ENCODE peak calls at places on chromosome 1, in seven cellular contexts. R is NCI-H2227 treated with DMSO at 0.1 percent for 48 hours, K is cardiac fibroblast, E is ovary, C is DMS153, Q is sigmoid colon, T is NCI-H748 treated with DMSO at 0.1 percent for 48 hours. L is an unnamed sample.

GRCh38 chr1:17605582-17606344 is 66.3 kb downstream of the ARHGEF10L start:
- DNase-seq in R (no peak), K (peak), E (peak), C (peak), Q (peak), T (peak), L (no peak)

GRCh38 chr1:9252999-9253398 is 18.4 kb downstream of the H6PD start:
- DNase-seq in R (peak), K (no peak), E (no peak), C (no peak), Q (no peak), T (no peak), L (no peak)

GRCh38 chr1:53362270-53362669 is 34.4 kb upstream of the LRP8 start:
- DNase-seq in R (no peak), K (no peak), E (peak), C (no peak), Q (no peak), T (no peak), L (peak)

GRCh38 chr1:203450541-203451149 is 25.0 kb upstream of the PRELP start:
- DNase-seq in R (no peak), K (no peak), E (no peak), C (no peak), Q (no peak), T (no peak), L (no peak)

GRCh38 chr1:150493175-150493574 is 6.0 kb downstream of the TARS2 start:
- DNase-seq in R (no peak), K (no peak), E (peak), C (no peak), Q (peak), T (no peak), L (no peak)

GRCh38 chr1:223188618-223189356 is 45.7 kb upstream of the TLR5 start:
- DNase-seq in R (no peak), K (no peak), E (no peak), C (no peak), Q (no peak), T (no peak), L (no peak)

GRCh38 chr1:218171302-218171893 is 113.7 kb upstream of the RRP15 start:
- DNase-seq in R (peak), K (peak), E (no peak), C (peak), Q (no peak), T (no peak), L (no peak)

GRCh38 chr1:64896546-64896945 is 69.8 kb downstream of the JAK1 start:
- DNase-seq in R (no peak), K (no peak), E (no peak), C (no peak), Q (no peak), T (no peak), L (no peak)

GRCh38 chr1:244239261-244239770 is 188.2 kb downstream of the ZBTB18 start:
- DNase-seq in R (no peak), K (no peak), E (no peak), C (peak), Q (no peak), T (peak), L (no peak)

GRCh38 chr1:185229981-185230380 is 73.0 kb downstream of the SWT1 start:
- DNase-seq in R (no peak), K (no peak), E (no peak), C (no peak), Q (no peak), T (no peak), L (no peak)

GRCh38 chr1:43935711-43936427 is 2.3 kb downstream of the ARTN start:
- DNase-seq in R (no peak), K (no peak), E (no peak), C (peak), Q (no peak), T (peak), L (no peak)

GRCh38 chr1:175409938-175410337 is 217.4 kb upstream of the KIAA0040 start:
- DNase-seq in R (no peak), K (no peak), E (no peak), C (no peak), Q (no peak), T (no peak), L (no peak)

GRCh38 chr1:150065184-150065871 is 2.2 kb upstream of the VPS45 start:
- DNase-seq in R (no peak), K (peak), E (no peak), C (no peak), Q (no peak), T (no peak), L (no peak)

GRCh38 chr1:224860488-224860887 is 69.0 kb upstream of the DNAH14 start:
- DNase-seq in R (no peak), K (no peak), E (no peak), C (no peak), Q (no peak), T (no peak), L (no peak)

GRCh38 chr1:203281033-203281432 is 24.3 kb upstream of the BTG2 start:
- DNase-seq in R (no peak), K (no peak), E (no peak), C (no peak), Q (peak), T (no peak), L (no peak)

GRCh38 chr1:23592209-23592905 is 33.1 kb upstream of the ID3 start:
- DNase-seq in R (no peak), K (no peak), E (no peak), C (peak), Q (no peak), T (no peak), L (no peak)

GRCh38 chr1:112011231-112011630 is 21.8 kb upstream of the KCND3 start:
- DNase-seq in R (no peak), K (peak), E (no peak), C (no peak), Q (peak), T (no peak), L (no peak)

GRCh38 chr1:35641233-35641866 is at the start of gene PSMB2:
- DNase-seq in R (peak), K (peak), E (peak), C (peak), Q (peak), T (peak), L (peak)

GRCh38 chr1:180098242-180098995 is 56.2 kb upstream of the QSOX1 start:
- DNase-seq in R (no peak), K (peak), E (no peak), C (no peak), Q (peak), T (no peak), L (no peak)

GRCh38 chr1:112938188-112938587 is 17.8 kb downstream of the SLC16A1 start:
- DNase-seq in R (no peak), K (peak), E (no peak), C (no peak), Q (no peak), T (no peak), L (no peak)

GRCh38 chr1:194755241-194755953 is 1569.0 kb upstream of the B3GALT2 start:
- DNase-seq in R (no peak), K (no peak), E (no peak), C (no peak), Q (no peak), T (no peak), L (no peak)

GRCh38 chr1:114169509-114169908 is 15.8 kb upstream of the SYT6 start:
- DNase-seq in R (no peak), K (no peak), E (no peak), C (no peak), Q (no peak), T (no peak), L (no peak)

GRCh38 chr1:51916587-51917405 is 38.3 kb upstream of the NRDC start:
- DNase-seq in R (no peak), K (peak), E (no peak), C (no peak), Q (no peak), T (no peak), L (no peak)

GRCh38 chr1:48817505-48818114 is 40.9 kb upstream of the BEND5 start:
- DNase-seq in R (peak), K (peak), E (peak), C (peak), Q (peak), T (peak), L (no peak)

GRCh38 chr1:200775850-200776249 is 37.2 kb downstream of the CAMSAP2 start:
- DNase-seq in R (no peak), K (peak), E (no peak), C (no peak), Q (no peak), T (no peak), L (no peak)

GRCh38 chr1:223343692-223344091 is 20.3 kb downstream of the SUSD4 start:
- DNase-seq in R (no peak), K (peak), E (peak), C (no peak), Q (no peak), T (no peak), L (no peak)

GRCh38 chr1:206725053-206725963 is 40.6 kb downstream of the MAPKAPK2 start:
- DNase-seq in R (peak), K (peak), E (no peak), C (no peak), Q (peak), T (peak), L (no peak)

GRCh38 chr1:151199860-151200581 is 1.7 kb downstream of the PIP5K1A start:
- DNase-seq in R (no peak), K (peak), E (no peak), C (no peak), Q (peak), T (no peak), L (no peak)

GRCh38 chr1:1219341-1219740 is 5.4 kb upstream of the TNFRSF4 start:
- DNase-seq in R (no peak), K (no peak), E (no peak), C (no peak), Q (no peak), T (no peak), L (no peak)

GRCh38 chr1:37098196-37098595 is 63.9 kb upstream of the GRIK3 start:
- DNase-seq in R (no peak), K (no peak), E (no peak), C (no peak), Q (no peak), T (no peak), L (no peak)

GRCh38 chr1:14626869-14627607 is 28.6 kb downstream of the KAZN start:
- DNase-seq in R (no peak), K (peak), E (no peak), C (no peak), Q (peak), T (no peak), L (no peak)

GRCh38 chr1:12056331-12056841 is 6.7 kb upstream of the TNFRSF8 start:
- DNase-seq in R (no peak), K (no peak), E (no peak), C (no peak), Q (no peak), T (no peak), L (no peak)